ENCODE peak calls at places on chromosomes 7 and 10, in four cellular contexts. One of them, this sample, is unnamed.

GRCh38 chr7:30984359-30985107 is 20.8 kb downstream of the GHRHR start:
- DNase-seq in DMS79 treated with DMSO at 0.1 percent for 48 hours: no peak
- DNase-seq in EL: peak; percentile 49
- DNase-seq in activated gamma-delta T cell treated with Interleukin-2 at 50 U/mL for 16 hours: no peak
- DNase-seq in this sample: peak; percentile 78

GRCh38 chr10:19749185-19749729 is 67.0 kb upstream of the PLXDC2 start:
- DNase-seq in EL: peak; percentile 56
- DNase-seq in activated gamma-delta T cell treated with Interleukin-2 at 50 U/mL for 16 hours: no peak
- DNase-seq in DMS79 treated with DMSO at 0.1 percent for 48 hours: no peak
- DNase-seq in this sample: peak; percentile 39

GRCh38 chr7:92833766-92834605 is 2.4 kb downstream of the CDK6 start:
- DNase-seq in EL: peak; percentile 82
- DNase-seq in activated gamma-delta T cell treated with Interleukin-2 at 50 U/mL for 16 hours: peak; percentile 55
- DNase-seq in DMS79 treated with DMSO at 0.1 percent for 48 hours: peak; percentile 30
- DNase-seq in this sample: peak; percentile 77

GRCh38 chr7:34457329-34457728 is 200.7 kb upstream of the NPSR1 start:
- DNase-seq in activated gamma-delta T cell treated with Interleukin-2 at 50 U/mL for 16 hours: no peak
- DNase-seq in DMS79 treated with DMSO at 0.1 percent for 48 hours: no peak
- DNase-seq in EL: no peak
- DNase-seq in this sample: no peak

GRCh38 chr10:35341521-35341920 is 5.2 kb downstream of the CCNY start:
- DNase-seq in activated gamma-delta T cell treated with Interleukin-2 at 50 U/mL for 16 hours: no peak
- DNase-seq in EL: no peak
- DNase-seq in DMS79 treated with DMSO at 0.1 percent for 48 hours: no peak
- DNase-seq in this sample: no peak

GRCh38 chr7:106015586-106016218 is 52.6 kb downstream of the CDHR3 start:
- DNase-seq in activated gamma-delta T cell treated with Interleukin-2 at 50 U/mL for 16 hours: no peak
- DNase-seq in DMS79 treated with DMSO at 0.1 percent for 48 hours: peak; percentile 24
- DNase-seq in EL: no peak
- DNase-seq in this sample: no peak

GRCh38 chr7:40799-41750 is 151.3 kb upstream of the FAM20C start:
- DNase-seq in activated gamma-delta T cell treated with Interleukin-2 at 50 U/mL for 16 hours: no peak
- DNase-seq in EL: no peak
- DNase-seq in DMS79 treated with DMSO at 0.1 percent for 48 hours: no peak
- DNase-seq in this sample: no peak

GRCh38 chr7:22001345-22002004 is 55.8 kb upstream of the CDCA7L start:
- DNase-seq in activated gamma-delta T cell treated with Interleukin-2 at 50 U/mL for 16 hours: peak; percentile 9
- DNase-seq in EL: peak; percentile 90
- DNase-seq in DMS79 treated with DMSO at 0.1 percent for 48 hours: peak; percentile 34
- DNase-seq in this sample: peak; percentile 63

GRCh38 chr7:24617957-24618616 is 44.8 kb downstream of the PALS2 start:
- DNase-seq in activated gamma-delta T cell treated with Interleukin-2 at 50 U/mL for 16 hours: no peak
- DNase-seq in DMS79 treated with DMSO at 0.1 percent for 48 hours: no peak
- DNase-seq in EL: no peak
- DNase-seq in this sample: no peak

GRCh38 chr10:99731296-99732032 is 463 bp downstream of the COX15 start:
- DNase-seq in activated gamma-delta T cell treated with Interleukin-2 at 50 U/mL for 16 hours: no peak
- DNase-seq in EL: no peak
- DNase-seq in DMS79 treated with DMSO at 0.1 percent for 48 hours: no peak
- DNase-seq in this sample: no peak

GRCh38 chr10:62098278-62099121 is 170.1 kb downstream of the RTKN2 start:
- DNase-seq in DMS79 treated with DMSO at 0.1 percent for 48 hours: no peak
- DNase-seq in EL: no peak
- DNase-seq in activated gamma-delta T cell treated with Interleukin-2 at 50 U/mL for 16 hours: no peak
- DNase-seq in this sample: no peak

GRCh38 chr10:96960872-96961271 is 128.8 kb downstream of the LCOR start:
- DNase-seq in activated gamma-delta T cell treated with Interleukin-2 at 50 U/mL for 16 hours: no peak
- DNase-seq in DMS79 treated with DMSO at 0.1 percent for 48 hours: no peak
- DNase-seq in EL: peak; percentile 7
- DNase-seq in this sample: no peak

GRCh38 chr7:30877010-30877740 is 34.5 kb upstream of the AQP1 start:
- DNase-seq in activated gamma-delta T cell treated with Interleukin-2 at 50 U/mL for 16 hours: no peak
- DNase-seq in EL: no peak
- DNase-seq in DMS79 treated with DMSO at 0.1 percent for 48 hours: no peak
- DNase-seq in this sample: no peak

GRCh38 chr10:16777473-16778370 is 39.5 kb downstream of the RSU1 start:
- DNase-seq in activated gamma-delta T cell treated with Interleukin-2 at 50 U/mL for 16 hours: no peak
- DNase-seq in EL: peak; percentile 43
- DNase-seq in DMS79 treated with DMSO at 0.1 percent for 48 hours: peak; percentile 12
- DNase-seq in this sample: peak; percentile 51

GRCh38 chr7:24455813-24456525 is 117.3 kb upstream of the PALS2 start:
- DNase-seq in DMS79 treated with DMSO at 0.1 percent for 48 hours: no peak
- DNase-seq in EL: no peak
- DNase-seq in activated gamma-delta T cell treated with Interleukin-2 at 50 U/mL for 16 hours: no peak
- DNase-seq in this sample: no peak

GRCh38 chr10:9060314-9060713 is 1005.8 kb downstream of the GATA3 start:
- DNase-seq in EL: no peak
- DNase-seq in activated gamma-delta T cell treated with Interleukin-2 at 50 U/mL for 16 hours: no peak
- DNase-seq in DMS79 treated with DMSO at 0.1 percent for 48 hours: no peak
- DNase-seq in this sample: no peak

GRCh38 chr7:96344236-96344635 is 22.3 kb upstream of the SLC25A13 start:
- DNase-seq in activated gamma-delta T cell treated with Interleukin-2 at 50 U/mL for 16 hours: no peak
- DNase-seq in EL: no peak
- DNase-seq in DMS79 treated with DMSO at 0.1 percent for 48 hours: no peak
- DNase-seq in this sample: no peak

GRCh38 chr7:148385009-148385682 is 205.4 kb upstream of the C7orf33 start:
- DNase-seq in DMS79 treated with DMSO at 0.1 percent for 48 hours: no peak
- DNase-seq in activated gamma-delta T cell treated with Interleukin-2 at 50 U/mL for 16 hours: no peak
- DNase-seq in EL: no peak
- DNase-seq in this sample: no peak

GRCh38 chr10:77644557-77645243 is 7.1 kb upstream of the KCNMA1 start:
- DNase-seq in EL: no peak
- DNase-seq in DMS79 treated with DMSO at 0.1 percent for 48 hours: no peak
- DNase-seq in activated gamma-delta T cell treated with Interleukin-2 at 50 U/mL for 16 hours: no peak
- DNase-seq in this sample: no peak

GRCh38 chr10:30088178-30088577 is 28.8 kb upstream of the JCAD start:
- DNase-seq in DMS79 treated with DMSO at 0.1 percent for 48 hours: no peak
- DNase-seq in EL: no peak
- DNase-seq in activated gamma-delta T cell treated with Interleukin-2 at 50 U/mL for 16 hours: no peak
- DNase-seq in this sample: no peak

GRCh38 chr10:46016811-46017210 is 13.6 kb downstream of the NCOA4 start:
- DNase-seq in EL: no peak
- DNase-seq in activated gamma-delta T cell treated with Interleukin-2 at 50 U/mL for 16 hours: no peak
- DNase-seq in DMS79 treated with DMSO at 0.1 percent for 48 hours: no peak
- DNase-seq in this sample: no peak

GRCh38 chr10:124419635-124420034 is 912 bp upstream of the OAT start:
- DNase-seq in activated gamma-delta T cell treated with Interleukin-2 at 50 U/mL for 16 hours: no peak
- DNase-seq in EL: no peak
- DNase-seq in DMS79 treated with DMSO at 0.1 percent for 48 hours: no peak
- DNase-seq in this sample: no peak

GRCh38 chr10:74995806-74996205 is 115.7 kb upstream of the SAMD8 start:
- DNase-seq in activated gamma-delta T cell treated with Interleukin-2 at 50 U/mL for 16 hours: no peak
- DNase-seq in DMS79 treated with DMSO at 0.1 percent for 48 hours: no peak
- DNase-seq in EL: no peak
- DNase-seq in this sample: no peak